ENCODE peak calls at places on chromosomes 13 and 19, in seven cellular contexts. One of them, this sample, is unnamed.

GRCh38 chr13:110425444-110425780 is 118.3 kb downstream of the COL4A2 start:
- DNase-seq in right cardiac atrium: no peak
- DNase-seq in adrenal gland: no peak
- DNase-seq in colonic mucosa: no peak
- DNase-seq in CD8-positive, alpha-beta T cell: no peak
- DNase-seq in small intestine: no peak
- DNase-seq in fibroblast of lung: peak; percentile 40
- DNase-seq in this sample: peak; percentile 100

GRCh38 chr19:47210689-47211316 is 20.2 kb downstream of the BBC3 start:
- DNase-seq in right cardiac atrium: no peak
- DNase-seq in adrenal gland: peak; percentile 80
- DNase-seq in colonic mucosa: peak; percentile 92
- DNase-seq in CD8-positive, alpha-beta T cell: peak; percentile 87
- DNase-seq in small intestine: peak; percentile 76
- DNase-seq in fibroblast of lung: peak; percentile 64
- DNase-seq in this sample: peak; percentile 79

GRCh38 chr19:42291437-42291815 is 10.5 kb upstream of the PRR19 start:
- DNase-seq in right cardiac atrium: peak; percentile 65
- DNase-seq in adrenal gland: peak; percentile 27
- DNase-seq in colonic mucosa: peak; percentile 78
- DNase-seq in CD8-positive, alpha-beta T cell: no peak
- DNase-seq in small intestine: no peak
- DNase-seq in fibroblast of lung: no peak
- DNase-seq in this sample: no peak

GRCh38 chr13:86446311-86446710 is 647.1 kb upstream of the SLITRK6 start:
- DNase-seq in right cardiac atrium: no peak
- DNase-seq in adrenal gland: no peak
- DNase-seq in colonic mucosa: no peak
- DNase-seq in CD8-positive, alpha-beta T cell: no peak
- DNase-seq in small intestine: no peak
- DNase-seq in fibroblast of lung: peak; percentile 91
- DNase-seq in this sample: no peak

GRCh38 chr13:99351772-99352171 is 44.6 kb upstream of the GPR183 start:
- DNase-seq in right cardiac atrium: no peak
- DNase-seq in adrenal gland: no peak
- DNase-seq in colonic mucosa: no peak
- DNase-seq in CD8-positive, alpha-beta T cell: peak; percentile 53
- DNase-seq in small intestine: peak; percentile 43
- DNase-seq in fibroblast of lung: no peak
- DNase-seq in this sample: peak; percentile 61

GRCh38 chr19:35592226-35592625 is 6.3 kb downstream of the PMIS2 start:
- DNase-seq in right cardiac atrium: no peak
- DNase-seq in adrenal gland: peak; percentile 33
- DNase-seq in colonic mucosa: no peak
- DNase-seq in CD8-positive, alpha-beta T cell: no peak
- DNase-seq in small intestine: peak; percentile 36
- DNase-seq in fibroblast of lung: peak; percentile 16
- DNase-seq in this sample: no peak

GRCh38 chr13:24678151-24678550 is 2.1 kb upstream of the ATP12A start:
- DNase-seq in right cardiac atrium: no peak
- DNase-seq in adrenal gland: no peak
- DNase-seq in colonic mucosa: no peak
- DNase-seq in CD8-positive, alpha-beta T cell: no peak
- DNase-seq in small intestine: peak; percentile 27
- DNase-seq in fibroblast of lung: no peak
- DNase-seq in this sample: no peak

GRCh38 chr19:15575406-15575805 is 39.6 kb upstream of the CYP4F8 start:
- DNase-seq in right cardiac atrium: no peak
- DNase-seq in adrenal gland: no peak
- DNase-seq in colonic mucosa: no peak
- DNase-seq in CD8-positive, alpha-beta T cell: no peak
- DNase-seq in small intestine: no peak
- DNase-seq in fibroblast of lung: no peak
- DNase-seq in this sample: no peak

GRCh38 chr19:18725755-18726416 is 42.4 kb downstream of the CRTC1 start:
- DNase-seq in right cardiac atrium: no peak
- DNase-seq in adrenal gland: no peak
- DNase-seq in colonic mucosa: no peak
- DNase-seq in CD8-positive, alpha-beta T cell: no peak
- DNase-seq in small intestine: no peak
- DNase-seq in fibroblast of lung: no peak
- DNase-seq in this sample: no peak

GRCh38 chr19:56934438-56935090 is 94.0 kb upstream of the PEG3 start:
- DNase-seq in right cardiac atrium: no peak
- DNase-seq in adrenal gland: no peak
- DNase-seq in colonic mucosa: no peak
- DNase-seq in CD8-positive, alpha-beta T cell: no peak
- DNase-seq in small intestine: no peak
- DNase-seq in fibroblast of lung: no peak
- DNase-seq in this sample: no peak
- H3K9me3 ChIP-seq in right cardiac atrium: no peaks in the 10 kb centered on the region
- H3K9me3 ChIP-seq in adrenal gland: no peaks in the 10 kb centered on the region
- H3K9me3 ChIP-seq in colonic mucosa: no peaks in the 10 kb centered on the region
- H3K9me3 ChIP-seq in CD8-positive, alpha-beta T cell: no peaks in the 10 kb centered on the region
- H3K9me3 ChIP-seq in small intestine: no peaks in the 10 kb centered on the region
- H3K9me3 ChIP-seq in fibroblast of lung: no peaks in the 10 kb centered on the region
- H3K9me3 ChIP-seq in this sample: peaks cover 11% of the 10 kb centered on the region

DNA sequence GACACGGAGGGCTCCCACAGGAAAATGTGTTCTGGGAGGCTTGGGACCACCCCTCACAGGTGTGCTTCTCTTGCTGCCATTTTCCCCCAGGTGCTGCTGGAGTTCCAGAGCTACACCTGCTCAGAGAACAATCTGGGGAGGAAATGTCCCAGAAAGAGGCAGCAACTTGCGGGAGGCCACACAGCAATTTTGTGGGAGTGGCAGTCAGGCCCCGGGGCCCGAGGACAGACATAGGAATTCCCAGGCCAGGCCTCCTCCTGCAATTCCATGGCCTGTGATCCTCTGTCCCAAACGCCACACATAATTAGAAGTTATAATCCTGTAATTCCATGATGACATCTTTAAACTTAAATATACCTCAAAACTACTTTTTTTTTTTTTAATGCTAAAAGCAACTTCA is 1.8 kb downstream of the RHPN2 start:
- DNase-seq in right cardiac atrium: peak; percentile 13
- DNase-seq in adrenal gland: no peak
- DNase-seq in colonic mucosa: no peak
- DNase-seq in CD8-positive, alpha-beta T cell: no peak
- DNase-seq in small intestine: no peak
- DNase-seq in fibroblast of lung: no peak
- DNase-seq in this sample: no peak
- H3K4me3 ChIP-seq in right cardiac atrium: no peak overlapping the region
- H3K4me3 ChIP-seq in adrenal gland: no peak overlapping the region
- H3K4me3 ChIP-seq in colonic mucosa: peak overlapping the region; percentile 76
- H3K4me3 ChIP-seq in CD8-positive, alpha-beta T cell: no peak overlapping the region
- H3K4me3 ChIP-seq in small intestine: peak overlapping the region; percentile 95
- H3K4me3 ChIP-seq in fibroblast of lung: no peak overlapping the region
- H3K4me3 ChIP-seq in this sample: no peak overlapping the region

DNA sequence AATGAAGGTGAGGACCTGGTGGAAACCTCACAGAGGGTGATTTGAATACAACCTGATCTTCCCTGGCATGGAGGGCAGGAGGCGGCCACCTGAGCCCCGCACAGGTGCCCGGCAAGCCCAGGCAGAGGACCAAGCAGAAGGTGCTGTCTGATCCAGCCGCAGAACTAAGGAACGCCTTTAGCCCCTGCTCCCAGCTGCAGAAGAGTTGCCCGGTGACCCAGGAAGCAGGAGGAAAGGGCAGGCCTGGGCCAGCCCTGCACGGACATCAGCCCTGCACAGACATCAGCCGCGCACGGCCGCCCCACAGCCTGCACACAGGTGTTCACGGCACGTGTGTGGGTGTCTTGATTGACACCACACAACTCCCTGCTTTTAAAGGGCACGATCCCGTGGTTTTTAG is 43.1 kb downstream of the RASA3 start:
- DNase-seq in right cardiac atrium: peak; percentile 33
- DNase-seq in adrenal gland: no peak
- DNase-seq in colonic mucosa: no peak
- DNase-seq in CD8-positive, alpha-beta T cell: no peak
- DNase-seq in small intestine: no peak
- DNase-seq in fibroblast of lung: no peak
- DNase-seq in this sample: no peak
- H3K4me1 ChIP-seq in right cardiac atrium: no peaks in the 10 kb centered on the region
- H3K4me1 ChIP-seq in adrenal gland: no peaks in the 10 kb centered on the region
- H3K4me1 ChIP-seq in colonic mucosa: no peaks in the 10 kb centered on the region
- H3K4me1 ChIP-seq in CD8-positive, alpha-beta T cell: peaks cover 18% of the 10 kb centered on the region
- H3K4me1 ChIP-seq in small intestine: no peaks in the 10 kb centered on the region
- H3K4me1 ChIP-seq in fibroblast of lung: no peaks in the 10 kb centered on the region
- H3K4me1 ChIP-seq in this sample: no peaks in the 10 kb centered on the region

GRCh38 chr19:31727536-31727935 is 378.3 kb upstream of the TSHZ3 start:
- DNase-seq in right cardiac atrium: no peak
- DNase-seq in adrenal gland: no peak
- DNase-seq in colonic mucosa: no peak
- DNase-seq in CD8-positive, alpha-beta T cell: no peak
- DNase-seq in small intestine: no peak
- DNase-seq in fibroblast of lung: no peak
- DNase-seq in this sample: no peak
- H3K9me3 ChIP-seq in right cardiac atrium: no peaks in the 10 kb centered on the region
- H3K9me3 ChIP-seq in adrenal gland: no peaks in the 10 kb centered on the region
- H3K9me3 ChIP-seq in colonic mucosa: no peaks in the 10 kb centered on the region
- H3K9me3 ChIP-seq in CD8-positive, alpha-beta T cell: no peaks in the 10 kb centered on the region
- H3K9me3 ChIP-seq in small intestine: no peaks in the 10 kb centered on the region
- H3K9me3 ChIP-seq in fibroblast of lung: no peaks in the 10 kb centered on the region
- H3K9me3 ChIP-seq in this sample: no peaks in the 10 kb centered on the region

GRCh38 chr19:11942008-11942842 is 17.3 kb downstream of the ZNF700 start:
- DNase-seq in right cardiac atrium: no peak
- DNase-seq in adrenal gland: no peak
- DNase-seq in colonic mucosa: no peak
- DNase-seq in CD8-positive, alpha-beta T cell: no peak
- DNase-seq in small intestine: no peak
- DNase-seq in fibroblast of lung: no peak
- DNase-seq in this sample: no peak

GRCh38 chr19:11949201-11949600 is 15.6 kb upstream of the ZNF763 start:
- DNase-seq in right cardiac atrium: no peak
- DNase-seq in adrenal gland: no peak
- DNase-seq in colonic mucosa: no peak
- DNase-seq in CD8-positive, alpha-beta T cell: no peak
- DNase-seq in small intestine: no peak
- DNase-seq in fibroblast of lung: no peak
- DNase-seq in this sample: no peak

GRCh38 chr19:11948646-11949045 is 16.2 kb upstream of the ZNF763 start:
- DNase-seq in right cardiac atrium: no peak
- DNase-seq in adrenal gland: no peak
- DNase-seq in colonic mucosa: no peak
- DNase-seq in CD8-positive, alpha-beta T cell: no peak
- DNase-seq in small intestine: no peak
- DNase-seq in fibroblast of lung: no peak
- DNase-seq in this sample: no peak

GRCh38 chr19:11942843-11943108 is 17.9 kb downstream of the ZNF700 start:
- DNase-seq in right cardiac atrium: no peak
- DNase-seq in adrenal gland: no peak
- DNase-seq in colonic mucosa: no peak
- DNase-seq in CD8-positive, alpha-beta T cell: no peak
- DNase-seq in small intestine: no peak
- DNase-seq in fibroblast of lung: no peak
- DNase-seq in this sample: no peak

GRCh38 chr19:11944656-11945055 is 19.7 kb downstream of the ZNF700 start:
- DNase-seq in right cardiac atrium: no peak
- DNase-seq in adrenal gland: no peak
- DNase-seq in colonic mucosa: no peak
- DNase-seq in CD8-positive, alpha-beta T cell: no peak
- DNase-seq in small intestine: no peak
- DNase-seq in fibroblast of lung: no peak
- DNase-seq in this sample: no peak
- H3K4me3 ChIP-seq in right cardiac atrium: no peak overlapping the region
- H3K4me3 ChIP-seq in adrenal gland: no peak overlapping the region
- H3K4me3 ChIP-seq in colonic mucosa: no peak overlapping the region
- H3K4me3 ChIP-seq in CD8-positive, alpha-beta T cell: peak overlapping the region; percentile 6
- H3K4me3 ChIP-seq in small intestine: no peak overlapping the region
- H3K4me3 ChIP-seq in fibroblast of lung: no peak overlapping the region
- H3K4me3 ChIP-seq in this sample: no peak overlapping the region

GRCh38 chr19:2286402-2287140 is 4.6 kb upstream of the PEAK3 start:
- DNase-seq in right cardiac atrium: peak; percentile 46
- DNase-seq in adrenal gland: no peak
- DNase-seq in colonic mucosa: no peak
- DNase-seq in CD8-positive, alpha-beta T cell: no peak
- DNase-seq in small intestine: no peak
- DNase-seq in fibroblast of lung: no peak
- DNase-seq in this sample: no peak
- H3K4me1 ChIP-seq in right cardiac atrium: peaks cover 4% of the 10 kb centered on the region
- H3K4me1 ChIP-seq in adrenal gland: no peaks in the 10 kb centered on the region
- H3K4me1 ChIP-seq in colonic mucosa: peaks cover 11% of the 10 kb centered on the region
- H3K4me1 ChIP-seq in CD8-positive, alpha-beta T cell: peaks cover 37% of the 10 kb centered on the region
- H3K4me1 ChIP-seq in small intestine: peaks cover 3% of the 10 kb centered on the region
- H3K4me1 ChIP-seq in fibroblast of lung: no peaks in the 10 kb centered on the region
- H3K4me1 ChIP-seq in this sample: peaks cover 6% of the 10 kb centered on the region

GRCh38 chr19:58128041-58128685 is 22.4 kb downstream of the ZNF329 start:
- DNase-seq in right cardiac atrium: no peak
- DNase-seq in adrenal gland: no peak
- DNase-seq in colonic mucosa: no peak
- DNase-seq in CD8-positive, alpha-beta T cell: no peak
- DNase-seq in small intestine: no peak
- DNase-seq in fibroblast of lung: no peak
- DNase-seq in this sample: no peak

GRCh38 chr19:58123354-58123753 is 25.3 kb upstream of the ZSCAN18 start:
- DNase-seq in right cardiac atrium: no peak
- DNase-seq in adrenal gland: no peak
- DNase-seq in colonic mucosa: no peak
- DNase-seq in CD8-positive, alpha-beta T cell: no peak
- DNase-seq in small intestine: no peak
- DNase-seq in fibroblast of lung: no peak
- DNase-seq in this sample: no peak

GRCh38 chr19:58134244-58134643 is 16.3 kb downstream of the ZNF329 start:
- DNase-seq in right cardiac atrium: no peak
- DNase-seq in adrenal gland: no peak
- DNase-seq in colonic mucosa: no peak
- DNase-seq in CD8-positive, alpha-beta T cell: no peak
- DNase-seq in small intestine: no peak
- DNase-seq in fibroblast of lung: no peak
- DNase-seq in this sample: no peak

GRCh38 chr19:58129284-58129683 is 21.3 kb downstream of the ZNF329 start:
- DNase-seq in right cardiac atrium: no peak
- DNase-seq in adrenal gland: no peak
- DNase-seq in colonic mucosa: no peak
- DNase-seq in CD8-positive, alpha-beta T cell: no peak
- DNase-seq in small intestine: no peak
- DNase-seq in fibroblast of lung: no peak
- DNase-seq in this sample: no peak
- H3K9me3 ChIP-seq in right cardiac atrium: peaks cover 62% of the 10 kb centered on the region
- H3K9me3 ChIP-seq in adrenal gland: peaks cover 28% of the 10 kb centered on the region
- H3K9me3 ChIP-seq in colonic mucosa: peaks cover 34% of the 10 kb centered on the region
- H3K9me3 ChIP-seq in CD8-positive, alpha-beta T cell: peaks cover 73% of the 10 kb centered on the region
- H3K9me3 ChIP-seq in small intestine: peaks cover 4% of the 10 kb centered on the region
- H3K9me3 ChIP-seq in fibroblast of lung: peaks cover 21% of the 10 kb centered on the region
- H3K9me3 ChIP-seq in this sample: peaks cover 55% of the 10 kb centered on the region

GRCh38 chr19:45805719-45806118 is 9.4 kb downstream of the RSPH6A start:
- DNase-seq in right cardiac atrium: no peak
- DNase-seq in adrenal gland: no peak
- DNase-seq in colonic mucosa: no peak
- DNase-seq in CD8-positive, alpha-beta T cell: no peak
- DNase-seq in small intestine: no peak
- DNase-seq in fibroblast of lung: no peak
- DNase-seq in this sample: no peak
- H3K4me3 ChIP-seq in right cardiac atrium: no peak overlapping the region
- H3K4me3 ChIP-seq in adrenal gland: no peak overlapping the region
- H3K4me3 ChIP-seq in colonic mucosa: no peak overlapping the region
- H3K4me3 ChIP-seq in CD8-positive, alpha-beta T cell: no peak overlapping the region
- H3K4me3 ChIP-seq in small intestine: no peak overlapping the region
- H3K4me3 ChIP-seq in fibroblast of lung: no peak overlapping the region
- H3K4me3 ChIP-seq in this sample: no peak overlapping the region